ENCODE peak calls at places on chromosome 6, in five cellular contexts. P is HCT116, A is colonic mucosa, K is uterus, L is right atrium auricular region. B is an unnamed sample. For H3K27me3, the result is how much of the 10 kb centered on the place peaks cover.

GRCh38 chr6:35082046-35082732 is 59.0 kb downstream of the TCP11 start:
- DNase-seq in K (peak), A (no peak), L (no peak), P (no peak), B (no peak)

GRCh38 chr6:153816306-153816845 is 222.7 kb upstream of the OPRM1 start:
- DNase-seq in K (no peak), P (no peak), A (no peak), L (no peak), B (no peak)

GRCh38 chr6:151390276-151391020 is 911 bp downstream of the ZBTB2 start:
- DNase-seq in K (peak), L (peak), A (peak), P (peak), B (peak)

GRCh38 chr6:167893416-167893815 is 66.7 kb downstream of the AFDN start:
- DNase-seq in P (peak), A (no peak), L (no peak), K (no peak), B (no peak)

GRCh38 chr6:132167966-132168365 is 216.8 kb upstream of the CCN2 start:
- DNase-seq in L (no peak), A (no peak), P (no peak), K (no peak), B (no peak)

GRCh38 chr6:99151634-99152344 is 197.7 kb downstream of the FAXC start:
- DNase-seq in A (peak), K (no peak), L (no peak), P (peak), B (no peak)

GRCh38 chr6:111253999-111254778 is 166.9 kb downstream of the SLC16A10 start:
- DNase-seq in A (no peak), K (no peak), P (no peak), L (no peak), B (no peak)

GRCh38 chr6:11766589-11767450 is 11.8 kb downstream of the ADTRP start:
- DNase-seq in L (no peak), P (peak), A (no peak), K (no peak), B (no peak)

GRCh38 chr6:158086054-158086705 is 81.9 kb downstream of the SERAC1 start:
- DNase-seq in P (no peak), A (no peak), L (no peak), K (no peak), B (no peak)

GRCh38 chr6:83708546-83708969 is 343 bp downstream of the SNAP91 start:
- DNase-seq in L (no peak), P (no peak), A (no peak), K (no peak), B (no peak)

GRCh38 chr6:31142356-31142755 is 3.5 kb upstream of the PSORS1C2 start:
- DNase-seq in K (no peak), P (no peak), A (no peak), L (no peak), B (no peak)

GRCh38 chr6:105645958-105646357 is 243.1 kb upstream of the PREP start:
- DNase-seq in K (no peak), L (no peak), P (no peak), A (no peak), B (no peak)

GRCh38 chr6:117432273-117432672 is 6.5 kb upstream of the ROS1 start:
- DNase-seq in L (no peak), A (no peak), P (no peak), K (no peak), B (no peak)

GRCh38 chr6:21586760-21587181 is 6.8 kb upstream of the SOX4 start:
- DNase-seq in P (no peak), A (peak), L (peak), K (peak), B (no peak)
- H3K27me3 ChIP-seq in P (under half), A (under half), L (under half), K (under half), B (under half)

GRCh38 chr6:149331043-149331807 is 13.7 kb downstream of the TAB2 start:
- DNase-seq in K (no peak), P (no peak), L (no peak), A (no peak), B (no peak)
- TF ChIP-seq CTCF in K (no peak), P (no peak), L (no peak), A (no peak), B (no peak)

GRCh38 chr6:152576525-152576924 is 60.6 kb downstream of the SYNE1 start:
- DNase-seq in L (no peak), K (no peak), A (no peak), P (no peak), B (no peak)
- H3K27ac ChIP-seq in L (no peak), K (peak), A (no peak), P (no peak), B (no peak)

GRCh38 chr6:90076471-90076870 is 182.2 kb downstream of the GJA10 start:
- DNase-seq in L (no peak), A (no peak), P (no peak), K (no peak), B (no peak)
- H3K27me3 ChIP-seq in L (under half), A (under half), P (under half), K (under half), B (under half)

DNA sequence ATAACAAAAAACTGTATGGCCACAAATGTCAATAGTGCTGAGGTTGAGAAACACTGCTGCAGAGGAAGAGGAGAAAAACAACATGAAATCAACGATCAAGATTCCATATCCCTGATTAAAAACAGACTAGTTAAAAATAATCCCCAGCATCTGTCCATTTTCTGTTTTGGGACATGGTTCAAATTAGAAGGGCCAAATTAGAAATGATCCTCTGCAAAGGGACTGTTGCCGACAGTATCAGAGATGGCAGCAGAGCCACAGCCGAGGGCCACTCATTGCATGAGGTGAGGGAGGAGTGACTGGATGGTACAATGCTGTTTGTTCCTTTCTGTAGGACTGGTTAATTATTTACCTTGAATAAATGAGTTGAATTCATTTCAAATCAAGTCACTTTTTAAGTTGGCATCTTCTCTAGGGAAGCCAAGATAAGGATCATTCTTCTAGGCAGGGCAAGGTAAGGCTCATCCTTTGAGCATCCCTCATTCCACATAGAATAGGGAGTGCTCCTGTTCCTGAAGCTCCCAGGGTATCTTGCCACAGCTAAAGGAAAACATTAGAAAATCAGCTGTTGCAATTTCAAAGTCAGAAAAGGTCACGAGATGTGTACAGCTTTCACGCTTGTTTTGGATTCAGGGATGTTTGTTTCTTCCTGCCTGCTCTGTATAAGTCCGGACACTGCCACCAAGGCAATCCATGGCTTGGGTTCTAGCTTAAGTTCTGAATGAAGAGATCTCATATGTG is 153.1 kb downstream of the SH3BGRL2 start:
- DNase-seq in L (no peak), A (no peak), P (no peak), K (no peak), B (no peak)
- TF ChIP-seq CTCF in L (no peak), A (no peak), P (no peak), K (no peak), B (no peak)